ENCODE peak calls at places on chromosome 22, in five cellular contexts. N is PC-3, W is neural progenitor cell, X is HCT116, L is SK-N-SH. H is an unnamed sample.
A peak's percentile ranks its signal among the peaks of the same experiment; 100 is the strongest.

GRCh38 chr22:32985899-32986772 is 72.0 kb downstream of the SYN3 start:
- DNase-seq in N (peak; percentile 23), W (peak; percentile 88), X (peak; percentile 57), L (peak; percentile 77), H (peak; percentile 71)

GRCh38 chr22:25736378-25737011 is 5.5 kb upstream of the MYO18B start:
- DNase-seq in N (no peak), W (no peak), X (no peak), L (no peak), H (no peak)

GRCh38 chr22:39598017-39598965 is 27.7 kb downstream of the CACNA1I start:
- DNase-seq in N (peak; percentile 39), W (peak; percentile 92), X (peak; percentile 57), L (no peak), H (peak; percentile 76)

GRCh38 chr22:44968736-44969135 is 41.1 kb downstream of the PHF21B start:
- DNase-seq in N (peak; percentile 11), W (peak; percentile 42), X (no peak), L (no peak), H (no peak)

GRCh38 chr22:39634530-39635399 is 64.2 kb downstream of the CACNA1I start:
- DNase-seq in N (peak; percentile 94), W (no peak), X (peak; percentile 80), L (no peak), H (no peak)

GRCh38 chr22:45413368-45414211 is at the start of the genes RIBC2 and SMC1B:
- DNase-seq in N (peak; percentile 81), W (peak; percentile 92), X (peak; percentile 87), L (no peak), H (peak; percentile 92)

GRCh38 chr22:36339171-36340065 is 48.3 kb downstream of the MYH9 start:
- DNase-seq in N (no peak), W (no peak), X (no peak), L (no peak), H (no peak)

GRCh38 chr22:45317551-45318167 is 7.9 kb downstream of the FAM118A start:
- DNase-seq in N (peak; percentile 9), W (peak; percentile 30), X (no peak), L (peak; percentile 70), H (no peak)

GRCh38 chr22:36194971-36195370 is 6.6 kb downstream of the APOL4 start:
- DNase-seq in N (peak; percentile 65), W (peak; percentile 83), X (peak; percentile 22), L (peak; percentile 57), H (peak; percentile 54)

GRCh38 chr22:50568626-50569025 is 5.9 kb upstream of the SYCE3 start:
- DNase-seq in N (no peak), W (no peak), X (no peak), L (no peak), H (no peak)

DNA sequence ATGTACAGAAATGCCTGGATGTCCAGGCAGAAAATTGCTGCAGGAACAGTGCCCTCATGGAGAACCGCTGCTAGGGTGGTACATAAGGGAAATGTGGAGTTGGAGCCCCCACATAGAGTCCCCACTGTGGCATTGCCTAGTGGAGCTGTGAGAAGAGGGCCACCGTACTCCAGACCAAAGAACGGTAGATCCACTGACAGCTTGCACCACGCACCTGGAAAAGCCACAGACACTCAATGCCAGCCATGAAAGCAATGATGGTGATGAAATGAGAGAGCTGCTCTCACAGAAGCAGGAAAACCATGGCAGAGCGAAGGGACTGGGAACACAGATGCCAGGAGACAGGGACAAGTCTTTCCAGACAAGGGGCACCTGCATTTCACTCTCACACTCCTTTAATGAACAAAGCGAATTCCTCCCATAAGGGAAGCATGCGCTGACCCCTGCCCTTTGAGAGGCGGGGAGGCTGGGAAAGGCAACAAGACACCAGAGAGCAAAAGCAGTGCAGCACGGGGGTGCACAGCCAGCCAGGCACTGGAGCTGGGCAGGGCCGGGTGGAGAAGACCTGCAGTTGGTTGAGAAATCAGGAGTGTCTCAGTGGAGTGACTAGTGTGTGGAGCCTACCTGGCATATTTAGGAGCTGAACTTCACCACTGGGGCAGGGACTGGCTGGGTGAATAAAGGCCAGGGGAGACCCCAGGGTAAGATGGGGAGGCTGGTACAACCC is 1025.2 kb downstream of the TBC1D22A start:
- DNase-seq in N (no peak), W (no peak), X (no peak), L (no peak), H (no peak)
- TF ChIP-seq EZH2phosphoT487 in N (no peak), W (no peak), X (no peak), L (no peak), H (no peak)

DNA sequence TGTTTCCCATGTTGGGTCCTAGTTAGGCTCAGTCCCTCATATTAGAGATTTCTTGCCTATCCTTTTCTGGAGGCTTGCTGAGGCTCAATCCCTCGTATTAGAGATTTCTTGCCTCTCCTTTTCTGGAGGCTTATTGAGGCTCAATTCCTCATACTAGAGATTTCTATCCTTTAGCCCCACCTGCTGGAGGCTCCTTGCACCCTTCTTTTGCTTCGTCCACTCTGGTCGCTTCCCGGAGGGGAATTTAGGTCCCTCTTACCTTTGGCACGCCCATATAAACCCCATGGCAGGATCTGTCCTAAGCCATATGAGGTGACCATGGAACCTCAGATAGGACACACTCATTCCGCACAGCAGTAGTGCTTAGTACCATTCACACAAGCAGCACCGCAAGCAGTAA is 15.9 kb downstream of the CYP2D6 start:
- DNase-seq in N (peak; percentile 5), W (peak; percentile 82), X (peak; percentile 26), L (no peak), H (no peak)
- TF ChIP-seq CTCF in N (no peak), W (peak; percentile 71), X (peak; percentile 50), L (no peak), H (peak; percentile 49)

GRCh38 chr22:47155131-47155885 is 392.9 kb downstream of the TBC1D22A start:
- DNase-seq in N (no peak), W (no peak), X (no peak), L (no peak), H (no peak)

GRCh38 chr22:47153854-47154542 is 391.5 kb downstream of the TBC1D22A start:
- DNase-seq in N (no peak), W (no peak), X (no peak), L (peak; percentile 51), H (no peak)

GRCh38 chr22:47152938-47153337 is 390.5 kb downstream of the TBC1D22A start:
- DNase-seq in N (no peak), W (no peak), X (no peak), L (no peak), H (no peak)

GRCh38 chr22:47155912-47156311 is 393.5 kb downstream of the TBC1D22A start:
- DNase-seq in N (no peak), W (no peak), X (no peak), L (no peak), H (no peak)

GRCh38 chr22:47154621-47155081 is 392.2 kb downstream of the TBC1D22A start:
- DNase-seq in N (peak; percentile 72), W (no peak), X (no peak), L (peak; percentile 88), H (no peak)
- H3K9ac ChIP-seq in N (peak overlapping the region; percentile 17), W (no peak overlapping the region), X (no peak overlapping the region), L (peak overlapping the region; percentile 0), H (no peak overlapping the region)

GRCh38 chr22:22700631-22701030 is 56.2 kb downstream of the GGTLC2 start:
- DNase-seq in N (no peak), W (no peak), X (no peak), L (no peak), H (no peak)

GRCh38 chr22:22696104-22696503 is 51.7 kb downstream of the GGTLC2 start:
- DNase-seq in N (no peak), W (no peak), X (no peak), L (no peak), H (no peak)

GRCh38 chr22:22694106-22694505 is 49.7 kb downstream of the GGTLC2 start:
- DNase-seq in N (no peak), W (no peak), X (no peak), L (no peak), H (no peak)

GRCh38 chr22:22698263-22698750 is 53.9 kb downstream of the GGTLC2 start:
- DNase-seq in N (no peak), W (no peak), X (no peak), L (no peak), H (no peak)

GRCh38 chr22:22697377-22698120 is 53.1 kb downstream of the GGTLC2 start:
- DNase-seq in N (no peak), W (no peak), X (no peak), L (no peak), H (no peak)
- TF ChIP-seq EZH2phosphoT487 in N (no peak), W (no peak), X (no peak), L (no peak), H (no peak)

DNA sequence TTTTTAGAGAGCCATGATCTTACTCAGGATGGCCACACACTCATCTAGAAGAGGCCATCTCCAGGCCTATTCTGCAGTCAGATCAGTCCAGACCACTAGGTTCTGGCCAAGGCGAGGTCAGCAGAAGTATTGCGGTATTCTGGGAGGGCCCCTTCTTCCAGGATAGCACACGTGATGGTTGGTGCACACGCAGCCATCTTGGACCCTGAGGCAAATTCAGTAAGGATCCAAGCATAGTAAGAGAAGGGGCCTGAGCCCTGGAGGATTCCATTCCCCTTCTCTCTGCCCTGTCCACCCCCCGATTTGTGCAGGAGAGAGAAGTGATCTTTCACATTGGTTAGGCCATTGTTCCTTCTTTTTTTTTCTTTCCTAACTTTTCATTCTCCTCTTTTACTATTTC is 957.9 kb downstream of the BRD1 start:
- DNase-seq in N (no peak), W (no peak), X (no peak), L (no peak), H (no peak)
- TF ChIP-seq CTCF in N (no peak), W (no peak), X (no peak), L (no peak), H (no peak)

DNA sequence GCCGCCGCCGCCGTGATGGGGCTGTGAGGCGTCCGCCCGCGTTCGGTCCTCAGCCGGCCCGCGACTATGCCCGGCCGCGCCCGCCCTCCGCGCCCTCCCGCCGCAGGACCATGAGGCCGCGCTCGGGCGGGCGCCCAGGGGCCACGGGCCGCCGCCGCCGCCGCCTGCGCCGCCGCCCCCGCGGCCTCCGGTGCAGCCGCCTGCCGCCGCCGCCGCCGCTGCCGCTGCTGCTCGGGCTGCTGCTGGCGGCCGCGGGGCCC is 215 bp downstream of the ZNRF3 start:
- DNase-seq in N (no peak), W (no peak), X (no peak), L (no peak), H (no peak)
- H3K9ac ChIP-seq in N (no peak overlapping the region), W (no peak overlapping the region), X (peak overlapping the region; percentile 63), L (no peak overlapping the region), H (no peak overlapping the region)

DNA sequence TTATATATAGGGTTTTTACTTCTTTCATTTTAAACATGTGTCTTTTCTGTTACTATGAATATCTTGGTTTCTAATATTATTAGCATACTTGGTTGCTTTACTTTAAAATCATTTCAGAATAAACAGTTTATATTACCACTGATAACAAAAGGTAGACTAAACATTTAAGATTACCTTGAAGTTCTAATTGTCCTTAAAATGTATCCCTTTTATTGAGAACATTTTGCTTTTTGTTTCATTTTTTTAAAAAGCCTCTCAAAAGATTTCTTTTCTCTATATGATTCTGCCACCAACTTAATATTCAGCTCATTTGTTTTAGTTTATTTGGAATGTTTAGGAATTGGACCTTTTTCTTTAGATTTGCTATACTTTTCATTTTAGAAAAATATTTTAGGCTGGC is 39.6 kb downstream of the MED15 start:
- DNase-seq in N (no peak), W (no peak), X (no peak), L (no peak), H (no peak)
- TF ChIP-seq EZH2phosphoT487 in N (no peak), W (no peak), X (no peak), L (no peak), H (no peak)

H was measured in MM.1S.